ENCODE peak calls at places on chromosome 14, in seven cellular contexts. X is IMR-90, A is neuronal stem cell, Y is mesendoderm, W is mesenchymal stem cell, N is trophoblast cell, G is H1. S is an unnamed sample.
A peak's percentile ranks its signal among the peaks of the same experiment; 100 is the strongest.

GRCh38 chr14:34220921-34221320 is 241.1 kb downstream of the SPTSSA start:
- DNase-seq in X (no peak), A (no peak), Y (no peak), W (no peak), N (peak; percentile 40), G (no peak), S (no peak)

GRCh38 chr14:75242546-75243273 is 35.9 kb upstream of the FOS start:
- DNase-seq in X (peak; percentile 87), A (no peak), Y (no peak), W (peak; percentile 70), N (no peak), G (no peak), S (no peak)

GRCh38 chr14:104113631-104114420 is 24.6 kb upstream of the KIF26A start:
- DNase-seq in X (no peak), A (no peak), Y (no peak), W (no peak), N (no peak), G (peak; percentile 45), S (no peak)

GRCh38 chr14:89025581-89026236 is 201.3 kb downstream of the TTC8 start:
- DNase-seq in X (peak; percentile 38), A (no peak), Y (no peak), W (no peak), N (peak; percentile 18), G (no peak), S (no peak)

GRCh38 chr14:65926504-65926903 is 514.0 kb downstream of the FUT8 start:
- DNase-seq in X (no peak), A (no peak), Y (peak; percentile 55), W (no peak), N (no peak), G (no peak), S (peak; percentile 82)

GRCh38 chr14:24143511-24143910 is 2.1 kb upstream of the EMC9 start:
- DNase-seq in X (peak; percentile 51), A (no peak), Y (no peak), W (peak; percentile 38), N (no peak), G (no peak), S (no peak)

GRCh38 chr14:105493921-105494605 is 3.0 kb downstream of the TEDC1 start:
- DNase-seq in X (no peak), A (no peak), Y (no peak), W (no peak), N (no peak), G (no peak), S (peak; percentile 20)

GRCh38 chr14:82642425-82642824 is 1108.8 kb upstream of the SEL1L start:
- DNase-seq in X (no peak), A (no peak), Y (peak; percentile 70), W (peak; percentile 35), N (peak; percentile 10), G (peak; percentile 56), S (peak; percentile 88)

GRCh38 chr14:92907316-92907911 is 15.5 kb upstream of the CHGA start:
- DNase-seq in X (no peak), A (no peak), Y (no peak), W (no peak), N (no peak), G (no peak), S (no peak)

GRCh38 chr14:100640481-100641273 is 53.5 kb upstream of the BEGAIN start:
- DNase-seq in X (peak; percentile 28), A (no peak), Y (no peak), W (peak; percentile 40), N (no peak), G (no peak), S (no peak)

GRCh38 chr14:23729720-23730387 is 93.7 kb downstream of the DHRS2 start:
- DNase-seq in X (no peak), A (no peak), Y (peak; percentile 32), W (no peak), N (peak; percentile 6), G (no peak), S (no peak)

GRCh38 chr14:44339256-44339655 is 167.8 kb downstream of the FSCB start:
- DNase-seq in X (peak; percentile 2), A (no peak), Y (no peak), W (peak; percentile 10), N (no peak), G (no peak), S (no peak)

GRCh38 chr14:29035129-29035528 is 268.5 kb downstream of the FOXG1 start:
- DNase-seq in X (no peak), A (no peak), Y (no peak), W (no peak), N (no peak), G (no peak), S (no peak)
- H3K4ac ChIP-seq in X (no peak overlapping the region), A (no peak overlapping the region), Y (no peak overlapping the region), W (no peak overlapping the region), N (no peak overlapping the region), G (no peak overlapping the region), S (no peak overlapping the region)

GRCh38 chr14:28949503-28949902 is 182.9 kb downstream of the FOXG1 start:
- DNase-seq in X (no peak), A (no peak), Y (no peak), W (no peak), N (no peak), G (no peak), S (no peak)
- H3K4ac ChIP-seq in X (no peak overlapping the region), A (no peak overlapping the region), Y (no peak overlapping the region), W (no peak overlapping the region), N (no peak overlapping the region), G (no peak overlapping the region), S (no peak overlapping the region)

GRCh38 chr14:32754209-32754608 is 184.5 kb upstream of the NPAS3 start:
- DNase-seq in X (no peak), A (no peak), Y (no peak), W (no peak), N (no peak), G (no peak), S (no peak)

GRCh38 chr14:32761381-32761968 is 177.2 kb upstream of the NPAS3 start:
- DNase-seq in X (no peak), A (peak; percentile 12), Y (no peak), W (peak; percentile 49), N (no peak), G (no peak), S (no peak)

GRCh38 chr14:32757568-32757967 is 181.1 kb upstream of the NPAS3 start:
- DNase-seq in X (no peak), A (no peak), Y (peak; percentile 1), W (no peak), N (no peak), G (no peak), S (no peak)

GRCh38 chr14:32756173-32756572 is 182.5 kb upstream of the NPAS3 start:
- DNase-seq in X (no peak), A (no peak), Y (no peak), W (no peak), N (no peak), G (no peak), S (no peak)

GRCh38 chr14:32756775-32757174 is 181.9 kb upstream of the NPAS3 start:
- DNase-seq in X (no peak), A (no peak), Y (no peak), W (no peak), N (no peak), G (no peak), S (no peak)
- H3K4ac ChIP-seq in X (no peak overlapping the region), A (peak overlapping the region; percentile 77), Y (no peak overlapping the region), W (no peak overlapping the region), N (no peak overlapping the region), G (no peak overlapping the region), S (no peak overlapping the region)

GRCh38 chr14:35576260-35576659 is 42.3 kb downstream of the INSM2 start:
- DNase-seq in X (peak; percentile 6), A (no peak), Y (no peak), W (no peak), N (no peak), G (no peak), S (no peak)
- H3K4ac ChIP-seq in X (no peak overlapping the region), A (no peak overlapping the region), Y (no peak overlapping the region), W (no peak overlapping the region), N (no peak overlapping the region), G (no peak overlapping the region), S (no peak overlapping the region)

GRCh38 chr14:94524093-94524492 is 14.8 kb upstream of the SERPINA12 start:
- DNase-seq in X (no peak), A (no peak), Y (no peak), W (no peak), N (no peak), G (no peak), S (no peak)
- H3K4ac ChIP-seq in X (no peak overlapping the region), A (no peak overlapping the region), Y (no peak overlapping the region), W (no peak overlapping the region), N (no peak overlapping the region), G (no peak overlapping the region), S (no peak overlapping the region)

GRCh38 chr14:62776300-62776699 is 269.0 kb downstream of the KCNH5 start:
- DNase-seq in X (peak; percentile 86), A (no peak), Y (no peak), W (peak; percentile 10), N (no peak), G (no peak), S (no peak)

GRCh38 chr14:62777510-62777909 is 267.7 kb downstream of the KCNH5 start:
- DNase-seq in X (no peak), A (no peak), Y (no peak), W (no peak), N (no peak), G (no peak), S (no peak)

GRCh38 chr14:62778310-62778709 is 266.9 kb downstream of the KCNH5 start:
- DNase-seq in X (no peak), A (no peak), Y (no peak), W (no peak), N (no peak), G (no peak), S (no peak)

DNA sequence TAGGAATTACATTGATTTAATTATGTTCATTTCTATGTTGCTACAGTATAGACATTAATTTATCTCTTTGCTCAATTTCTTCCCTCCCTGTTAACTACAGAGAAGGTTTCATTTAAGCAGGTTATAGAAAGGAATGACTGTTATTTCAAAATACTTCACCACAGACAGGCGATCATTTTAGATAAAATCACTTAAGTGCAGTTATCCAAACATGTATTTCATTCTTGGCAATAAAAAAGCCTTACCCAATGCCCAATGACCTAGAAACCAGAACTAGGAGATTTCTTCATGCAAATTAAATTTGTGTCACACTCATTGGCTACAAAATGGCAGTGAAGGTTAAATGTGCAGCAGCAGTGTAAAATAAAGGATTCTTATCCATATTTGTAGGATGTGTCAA is 266.4 kb downstream of the KCNH5 start:
- DNase-seq in X (peak; percentile 53), A (no peak), Y (no peak), W (peak; percentile 2), N (peak; percentile 52), G (no peak), S (no peak)
- H3K4ac ChIP-seq in X (no peak overlapping the region), A (no peak overlapping the region), Y (no peak overlapping the region), W (no peak overlapping the region), N (no peak overlapping the region), G (no peak overlapping the region), S (no peak overlapping the region)

GRCh38 chr14:70976591-70976990 is 69.3 kb downstream of the PCNX1 start:
- DNase-seq in X (no peak), A (no peak), Y (no peak), W (no peak), N (no peak), G (no peak), S (no peak)

GRCh38 chr14:70981005-70981952 is 74.0 kb downstream of the PCNX1 start:
- DNase-seq in X (peak; percentile 15), A (no peak), Y (no peak), W (no peak), N (no peak), G (no peak), S (no peak)

GRCh38 chr14:70987042-70987441 is 79.8 kb downstream of the PCNX1 start:
- DNase-seq in X (peak; percentile 4), A (no peak), Y (no peak), W (peak; percentile 24), N (no peak), G (no peak), S (no peak)

GRCh38 chr14:70982204-70982603 is 74.9 kb downstream of the PCNX1 start:
- DNase-seq in X (no peak), A (no peak), Y (no peak), W (no peak), N (no peak), G (no peak), S (no peak)
- H3K4ac ChIP-seq in X (no peak overlapping the region), A (no peak overlapping the region), Y (no peak overlapping the region), W (no peak overlapping the region), N (no peak overlapping the region), G (no peak overlapping the region), S (no peak overlapping the region)